ENCODE peak calls at places on chromosomes 12 and 14, in ten cellular contexts. F is SJCRH30; X is GM04504; Q is AG10803; B is T-helper 2 cell; N is cortex of kidney; H is fibroblast of villous mesenchyme; J is frontal cortex; G is fibroblast of pulmonary artery; Y is effector CD4-positive, alpha-beta T cell. Z is an unnamed sample.
A peak's percentile ranks its signal among the peaks of the same experiment; 100 is the strongest.

GRCh38 chr14:94494085-94494484 is 15.2 kb downstream of the SERPINA12 start:
- DNase-seq in F (no peak), X (no peak), Q (no peak), B (no peak), N (no peak), H (no peak), J (no peak), G (no peak), Y (no peak), Z (no peak)

GRCh38 chr12:85835810-85836715 is at the start of gene RASSF9:
- DNase-seq in F (no peak), X (peak; percentile 67), Q (peak; percentile 94), B (no peak), N (no peak), H (peak; percentile 80), J (no peak), G (peak; percentile 97), Y (no peak), Z (peak; percentile 60)

GRCh38 chr14:80356413-80356812 is 145.1 kb upstream of the DIO2 start:
- DNase-seq in F (no peak), X (no peak), Q (no peak), B (no peak), N (no peak), H (peak; percentile 10), J (no peak), G (peak; percentile 50), Y (no peak), Z (no peak)

GRCh38 chr14:104144911-104145825 is 6.8 kb downstream of the KIF26A start:
- DNase-seq in F (peak; percentile 12), X (no peak), Q (no peak), B (no peak), N (no peak), H (no peak), J (no peak), G (no peak), Y (no peak), Z (no peak)

GRCh38 chr14:105529506-105530445 is 3.4 kb downstream of the TMEM121 start:
- DNase-seq in F (no peak), X (no peak), Q (no peak), B (no peak), N (no peak), H (no peak), J (no peak), G (no peak), Y (no peak), Z (no peak)

GRCh38 chr12:92987846-92988621 is 58.9 kb upstream of the EEA1 start:
- DNase-seq in F (no peak), X (no peak), Q (no peak), B (no peak), N (no peak), H (no peak), J (no peak), G (no peak), Y (no peak), Z (no peak)

GRCh38 chr12:76999157-76999556 is 66.2 kb downstream of the E2F7 start:
- DNase-seq in F (no peak), X (no peak), Q (no peak), B (no peak), N (no peak), H (no peak), J (no peak), G (no peak), Y (no peak), Z (no peak)

GRCh38 chr12:78703820-78704525 is 160.6 kb upstream of the SYT1 start:
- DNase-seq in F (no peak), X (peak; percentile 61), Q (peak; percentile 82), B (no peak), N (no peak), H (peak; percentile 60), J (no peak), G (peak; percentile 80), Y (no peak), Z (peak; percentile 14)

GRCh38 chr14:22319526-22320352 is 269.3 kb downstream of the DAD1 start:
- DNase-seq in F (peak; percentile 58), X (no peak), Q (peak; percentile 54), B (no peak), N (no peak), H (peak; percentile 59), J (peak; percentile 6), G (peak; percentile 71), Y (peak; percentile 1), Z (no peak)

GRCh38 chr12:110600254-110600653 is 13.7 kb upstream of the TCTN1 start:
- DNase-seq in F (no peak), X (no peak), Q (peak; percentile 75), B (no peak), N (no peak), H (peak; percentile 82), J (no peak), G (peak; percentile 85), Y (no peak), Z (peak; percentile 27)

GRCh38 chr12:55838361-55838760 is 4.4 kb downstream of the MMP19 start:
- DNase-seq in F (no peak), X (no peak), Q (no peak), B (no peak), N (no peak), H (no peak), J (no peak), G (no peak), Y (no peak), Z (no peak)

Z was measured in AG09319.